ENCODE peak calls at places on chromosomes 7 and 10, in five cellular contexts. F is T-helper 1 cell, M is aorta, P is GM18507, L is cardiac muscle cell. H is an unnamed sample.
A peak's percentile ranks its signal among the peaks of the same experiment; 100 is the strongest.

GRCh38 chr10:36195364-36195763 is 553.3 kb upstream of the FZD8 start:
- DNase-seq in F (no peak), M (no peak), P (no peak), L (no peak), H (no peak)

GRCh38 chr7:47573758-47574472 is 8.0 kb downstream of the TNS3 start:
- DNase-seq in F (no peak), M (peak; percentile 71), P (no peak), L (peak; percentile 72), H (peak; percentile 51)

GRCh38 chr7:51645707-51646298 is 329.2 kb upstream of the COBL start:
- DNase-seq in F (no peak), M (no peak), P (no peak), L (no peak), H (no peak)

GRCh38 chr10:4353059-4353655 is 472.9 kb upstream of the AKR1E2 start:
- DNase-seq in F (no peak), M (no peak), P (no peak), L (no peak), H (no peak)

GRCh38 chr7:99407849-99408346 is 499 bp downstream of the PDAP1 start:
- DNase-seq in F (peak; percentile 29), M (peak; percentile 86), P (no peak), L (peak; percentile 82), H (no peak)

GRCh38 chr10:125882596-125882995 is 1.5 kb upstream of the DHX32 start:
- DNase-seq in F (no peak), M (no peak), P (no peak), L (no peak), H (no peak)

GRCh38 chr10:49001402-49001801 is 61.8 kb upstream of the LRRC18 start:
- DNase-seq in F (no peak), M (no peak), P (no peak), L (peak; percentile 8), H (no peak)

GRCh38 chr7:124387056-124387455 is 354.2 kb upstream of the TMEM229A start:
- DNase-seq in F (no peak), M (no peak), P (no peak), L (no peak), H (no peak)

GRCh38 chr7:140526901-140527664 is 47.8 kb upstream of the MKRN1 start:
- DNase-seq in F (no peak), M (no peak), P (no peak), L (no peak), H (no peak)

GRCh38 chr10:99672884-99673283 is 13.6 kb downstream of the ENTPD7 start:
- DNase-seq in F (no peak), M (no peak), P (no peak), L (no peak), H (no peak)

GRCh38 chr7:154577141-154577540 is 425.8 kb downstream of the PAXIP1 start:
- DNase-seq in F (no peak), M (no peak), P (no peak), L (no peak), H (no peak)

GRCh38 chr7:1720325-1720724 is 50.2 kb downstream of the ELFN1 start:
- DNase-seq in F (no peak), M (no peak), P (no peak), L (no peak), H (no peak)

GRCh38 chr10:130443236-130443635 is 307.0 kb downstream of the GLRX3 start:
- DNase-seq in F (no peak), M (no peak), P (no peak), L (no peak), H (no peak)

GRCh38 chr7:112452102-112452888 is 2.0 kb downstream of the IFRD1 start:
- DNase-seq in F (no peak), M (peak; percentile 69), P (no peak), L (peak; percentile 72), H (no peak)

GRCh38 chr7:90719159-90719558 is 123.0 kb downstream of the CDK14 start:
- DNase-seq in F (no peak), M (no peak), P (no peak), L (no peak), H (no peak)

GRCh38 chr10:79192677-79193003 is 123.9 kb downstream of the ZMIZ1 start:
- DNase-seq in F (no peak), M (no peak), P (no peak), L (peak; percentile 23), H (no peak)

GRCh38 chr7:5625938-5626337 is 155.5 kb downstream of the RNF216 start:
- DNase-seq in F (no peak), M (peak; percentile 21), P (no peak), L (peak; percentile 72), H (no peak)

GRCh38 chr7:116672596-116673503 is 854 bp downstream of the MET start:
- DNase-seq in F (no peak), M (no peak), P (no peak), L (peak; percentile 16), H (no peak)

GRCh38 chr7:128937647-128938523 is at the start of gene IRF5:
- DNase-seq in F (no peak), M (peak; percentile 74), P (no peak), L (no peak), H (no peak)

GRCh38 chr7:46544396-46545008 is 623.4 kb upstream of the IGFBP3 start:
- DNase-seq in F (no peak), M (no peak), P (no peak), L (peak; percentile 82), H (no peak)